ENCODE peak calls at places on chromosomes 5 and 9, in six cellular contexts. U is HepG2, O is HCT116, S is K562, X is H1, R is GM12878. A is an unnamed sample. For H3K4me1, the result is how much of the 10 kb centered on the place peaks cover.

GRCh38 chr5:82975396-82975795 is 101.8 kb downstream of the TMEM167A start:
- DNase-seq in R (no peak), O (no peak), U (no peak), X (no peak), S (no peak), A (no peak)

GRCh38 chr9:130137870-130138653 is 34.1 kb upstream of the NCS1 start:
- DNase-seq in U (no peak), R (no peak), S (peak), X (peak), O (no peak), A (peak)

GRCh38 chr5:44387391-44387790 is 1.8 kb downstream of the FGF10 start:
- DNase-seq in O (no peak), X (no peak), R (no peak), U (no peak), S (no peak), A (no peak)

GRCh38 chr9:13979941-13980318 is 334.0 kb downstream of the NFIB start:
- DNase-seq in U (no peak), O (no peak), X (no peak), S (no peak), R (no peak), A (no peak)

GRCh38 chr5:138946241-138946623 is 71.1 kb upstream of the LRRTM2 start:
- DNase-seq in S (no peak), X (no peak), U (no peak), O (no peak), R (no peak), A (no peak)

GRCh38 chr9:14212116-14212515 is 101.8 kb downstream of the NFIB start:
- DNase-seq in R (no peak), X (no peak), U (no peak), O (no peak), S (no peak), A (no peak)

GRCh38 chr5:159385994-159386711 is 55.9 kb upstream of the IL12B start:
- DNase-seq in O (no peak), X (no peak), U (no peak), S (no peak), R (no peak), A (no peak)

GRCh38 chr5:159851053-159851452 is 65.2 kb upstream of the ADRA1B start:
- DNase-seq in U (no peak), R (no peak), O (no peak), X (no peak), S (no peak), A (no peak)

GRCh38 chr5:153211052-153211451 is 279.4 kb upstream of the GRIA1 start:
- DNase-seq in X (no peak), O (no peak), U (no peak), R (no peak), S (no peak), A (no peak)

GRCh38 chr5:30152431-30152830 is 1041.1 kb upstream of the CDH6 start:
- DNase-seq in S (no peak), O (no peak), U (no peak), R (no peak), X (no peak), A (no peak)

GRCh38 chr5:5021436-5021835 is 118.7 kb upstream of the ADAMTS16 start:
- DNase-seq in R (no peak), O (no peak), X (no peak), U (no peak), S (no peak), A (no peak)

GRCh38 chr9:126024581-126025230 is 277.5 kb downstream of the PBX3 start:
- DNase-seq in X (no peak), O (no peak), S (no peak), R (no peak), U (no peak), A (no peak)

GRCh38 chr9:77910216-77910615 is 121.4 kb downstream of the GNAQ start:
- DNase-seq in X (no peak), O (no peak), U (no peak), R (no peak), S (no peak), A (no peak)

GRCh38 chr9:35517136-35517535 is 27.2 kb downstream of the RUSC2 start:
- DNase-seq in X (no peak), O (no peak), S (no peak), U (peak), R (no peak), A (no peak)

GRCh38 chr9:27489087-27489876 is 34.8 kb upstream of the IFNK start:
- DNase-seq in S (no peak), X (no peak), O (no peak), R (peak), U (no peak), A (no peak)

GRCh38 chr9:76887003-76887821 is 18.7 kb downstream of the PRUNE2 start:
- DNase-seq in U (no peak), X (no peak), R (no peak), O (no peak), S (no peak), A (no peak)

GRCh38 chr9:89234186-89234585 is 55.6 kb upstream of the SHC3 start:
- DNase-seq in R (no peak), S (no peak), X (no peak), O (no peak), U (no peak), A (no peak)

GRCh38 chr9:92749071-92749933 is 15.3 kb downstream of the BICD2 start:
- DNase-seq in X (no peak), U (no peak), O (no peak), S (no peak), R (no peak), A (no peak)

GRCh38 chr5:56588125-56588516 is 227.2 kb upstream of the MAP3K1 start:
- DNase-seq in S (no peak), O (no peak), X (peak), R (no peak), U (no peak), A (no peak)

GRCh38 chr9:20189871-20190270 is 401.0 kb upstream of the SLC24A2 start:
- DNase-seq in X (peak), O (no peak), S (no peak), U (no peak), R (no peak), A (peak)

GRCh38 chr5:9122528-9122927 is 423.3 kb downstream of the SEMA5A start:
- DNase-seq in R (no peak), O (no peak), U (no peak), S (no peak), X (no peak), A (no peak)

DNA sequence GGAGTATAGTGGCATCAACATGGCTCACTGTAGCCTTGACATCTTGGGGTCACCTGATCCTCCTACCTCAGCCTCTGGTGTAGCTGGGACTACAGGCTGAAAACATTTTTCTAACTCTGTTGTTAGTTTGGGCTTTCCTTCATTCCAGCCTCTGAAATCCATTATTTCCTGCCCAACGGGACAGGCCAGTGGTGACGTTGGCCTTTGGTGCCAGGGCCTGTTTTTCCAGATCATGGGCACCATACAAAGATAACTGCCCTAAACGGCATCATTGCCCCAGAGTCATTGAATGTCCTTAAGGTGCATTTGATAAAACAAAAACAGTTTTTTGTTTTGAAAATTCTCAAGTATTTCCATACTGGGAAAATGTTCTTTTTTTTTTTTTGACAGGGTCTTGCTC is 32.1 kb downstream of the PIK3R1 start:
- DNase-seq in X (no peak), R (no peak), S (no peak), O (no peak), U (no peak), A (no peak)
- H3K4me1 ChIP-seq in X (under half), R (under half), S (under half), O (under half), U (under half), A (under half)

GRCh38 chr9:95875305-95876137 is at the start of gene ERCC6L2:
- DNase-seq in X (peak), O (peak), R (peak), U (peak), S (peak), A (peak)

GRCh38 chr9:95876138-95876444 is 600 bp downstream of the ERCC6L2 start:
- DNase-seq in O (no peak), R (no peak), X (no peak), S (no peak), U (no peak), A (no peak)

GRCh38 chr9:95874989-95875304 is 544 bp upstream of the ERCC6L2 start:
- DNase-seq in S (peak), O (no peak), X (no peak), R (no peak), U (peak), A (no peak)

GRCh38 chr9:95876595-95876994 is 1.1 kb downstream of the ERCC6L2 start:
- DNase-seq in S (peak), R (no peak), O (no peak), U (peak), X (no peak), A (no peak)

DNA sequence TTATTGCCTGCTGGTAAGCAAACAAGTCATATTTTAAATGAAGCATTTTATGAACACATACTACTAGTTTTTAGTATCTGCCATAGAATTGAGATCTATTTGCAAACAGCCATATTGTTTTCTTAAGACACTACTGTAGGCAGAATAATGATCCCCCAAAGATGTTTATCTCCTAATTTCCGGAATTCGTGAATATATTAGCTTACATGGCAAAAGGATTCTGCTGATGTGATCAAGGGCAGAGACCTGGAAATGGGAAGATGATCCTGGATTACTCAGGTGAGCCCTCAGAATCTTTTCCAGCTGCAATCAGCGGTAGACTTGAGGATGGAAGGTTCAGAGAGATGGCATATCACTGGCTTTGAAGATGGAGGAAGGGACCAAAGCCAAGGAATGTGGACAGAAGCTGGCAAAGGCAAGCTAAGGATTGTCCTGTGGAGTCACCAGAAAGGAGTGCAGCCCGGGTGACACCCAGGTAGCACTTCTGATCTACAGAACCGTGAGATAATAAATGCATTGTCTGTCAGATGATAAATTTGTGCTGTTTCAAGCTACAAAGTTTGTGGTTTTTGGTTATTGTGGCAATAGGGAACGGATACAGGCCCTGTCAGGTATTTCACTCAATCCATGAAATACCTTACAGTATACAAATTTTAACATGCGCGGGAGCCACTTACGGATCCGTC is 1.0 kb upstream of the ERCC6L2 start:
- DNase-seq in R (no peak), O (no peak), U (peak), S (peak), X (no peak), A (no peak)
- TF ChIP-seq ZNF274 in R (no peak), O (no peak), U (no peak), S (no peak), X (no peak), A (no peak)

GRCh38 chr5:169139381-169140125 is 161.4 kb downstream of the SLIT3 start:
- DNase-seq in U (no peak), X (no peak), R (no peak), O (no peak), S (no peak), A (no peak)

GRCh38 chr5:169146158-169146557 is 154.8 kb downstream of the SLIT3 start:
- DNase-seq in S (no peak), U (no peak), X (no peak), R (no peak), O (no peak), A (no peak)

GRCh38 chr5:169148066-169148740 is 152.7 kb downstream of the SLIT3 start:
- DNase-seq in R (no peak), S (no peak), O (no peak), U (no peak), X (no peak), A (no peak)

GRCh38 chr5:169147542-169147941 is 153.4 kb downstream of the SLIT3 start:
- DNase-seq in U (no peak), X (no peak), S (no peak), O (no peak), R (no peak), A (no peak)

GRCh38 chr5:169142264-169142970 is 158.5 kb downstream of the SLIT3 start:
- DNase-seq in O (no peak), R (no peak), X (no peak), S (no peak), U (no peak), A (no peak)
- TF ChIP-seq YY1 in O (no peak), R (no peak), X (no peak), S (no peak), U (no peak), A (no peak)

GRCh38 chr5:68288756-68289134 is 73.2 kb downstream of the PIK3R1 start:
- DNase-seq in R (no peak), O (no peak), X (peak), U (no peak), S (peak), A (no peak)

GRCh38 chr5:68290260-68290674 is 74.7 kb downstream of the PIK3R1 start:
- DNase-seq in O (no peak), U (no peak), S (peak), X (no peak), R (no peak), A (no peak)

GRCh38 chr5:68295772-68296171 is 80.2 kb downstream of the PIK3R1 start:
- DNase-seq in R (no peak), O (no peak), U (no peak), S (no peak), X (no peak), A (no peak)

GRCh38 chr5:68289576-68289975 is 74.0 kb downstream of the PIK3R1 start:
- DNase-seq in R (no peak), S (no peak), O (no peak), U (no peak), X (no peak), A (no peak)

GRCh38 chr5:68292316-68292715 is 76.8 kb downstream of the PIK3R1 start:
- DNase-seq in S (no peak), U (no peak), O (no peak), X (no peak), R (no peak), A (no peak)
- H3K4me1 ChIP-seq in S (under half), U (under half), O (under half), X (under half), R (under half), A (under half)

GRCh38 chr9:16422114-16422513 is 448.4 kb downstream of the BNC2 start:
- DNase-seq in O (no peak), S (no peak), R (no peak), X (no peak), U (no peak), A (no peak)

GRCh38 chr9:16429671-16430070 is 440.8 kb downstream of the BNC2 start:
- DNase-seq in S (no peak), O (no peak), U (no peak), R (no peak), X (no peak), A (no peak)

GRCh38 chr9:16426716-16427115 is 443.8 kb downstream of the BNC2 start:
- DNase-seq in O (no peak), U (no peak), X (no peak), R (no peak), S (no peak), A (no peak)

GRCh38 chr9:16421534-16421933 is 448.9 kb downstream of the BNC2 start:
- DNase-seq in O (no peak), X (no peak), U (no peak), R (no peak), S (no peak), A (no peak)

GRCh38 chr9:16425572-16425971 is 444.9 kb downstream of the BNC2 start:
- DNase-seq in R (no peak), S (no peak), O (no peak), X (no peak), U (no peak), A (no peak)
- TF ChIP-seq ZNF274 in R (no peak), S (no peak), O (no peak), X (no peak), U (no peak), A (no peak)

A was measured in NT2/D1.